ENCODE peak calls at places on chromosomes 12 and 14, in six cellular contexts. V, M, B, P, J and C are unnamed samples.

GRCh38 chr14:32724864-32725550 is 213.7 kb upstream of the NPAS3 start:
- DNase-seq in V (no peak), B (no peak), M (peak; percentile 95), P (no peak), J (peak; percentile 50), C (no peak)

GRCh38 chr12:76820888-76821482 is 57.1 kb downstream of the ZDHHC17 start:
- DNase-seq in M (peak; percentile 67), V (no peak), B (peak; percentile 36), J (peak; percentile 49), P (no peak), C (peak; percentile 48)

GRCh38 chr12:104457746-104458644 is 1.2 kb downstream of the CHST11 start:
- DNase-seq in P (peak; percentile 38), V (peak; percentile 78), J (peak; percentile 50), B (peak; percentile 27), M (no peak), C (no peak)

GRCh38 chr12:2161478-2161877 is 108.7 kb downstream of the CACNA1C start:
- DNase-seq in M (no peak), V (peak; percentile 44), J (no peak), P (no peak), B (peak; percentile 86), C (no peak)

GRCh38 chr12:46509135-46509534 is 136.6 kb upstream of the SLC38A2 start:
- DNase-seq in M (no peak), V (no peak), B (no peak), J (no peak), P (no peak), C (no peak)

GRCh38 chr14:105473677-105474477 is 744 bp upstream of the CRIP2 start:
- DNase-seq in P (peak; percentile 86), B (peak; percentile 87), J (peak; percentile 88), V (peak; percentile 94), M (peak; percentile 85), C (peak; percentile 97)

GRCh38 chr14:52551205-52551604 is 1.1 kb downstream of the TXNDC16 start:
- DNase-seq in J (no peak), V (no peak), B (no peak), M (no peak), P (no peak), C (no peak)

GRCh38 chr14:94673071-94673470 is 60.9 kb downstream of the SERPINA3 start:
- DNase-seq in M (no peak), J (no peak), B (no peak), V (no peak), P (no peak), C (no peak)

GRCh38 chr14:61466249-61466904 is 145.0 kb downstream of the PRKCH start:
- DNase-seq in P (no peak), J (no peak), M (peak; percentile 99), B (peak; percentile 68), V (peak; percentile 51), C (no peak)

GRCh38 chr14:50844397-50844796 is 13.4 kb upstream of the NIN start:
- DNase-seq in B (no peak), M (no peak), P (no peak), V (no peak), J (no peak), C (no peak)

GRCh38 chr14:103057028-103057371 is 349 bp downstream of the CDC42BPB start:
- DNase-seq in M (peak; percentile 40), P (no peak), V (peak; percentile 44), B (no peak), J (peak; percentile 43), C (no peak)

GRCh38 chr12:131721548-131721947 is 10.7 kb downstream of the SFSWAP start:
- DNase-seq in B (no peak), P (no peak), J (no peak), M (peak; percentile 12), V (no peak), C (no peak)

GRCh38 chr12:1531654-1532366 is 62.6 kb downstream of the FBXL14 start:
- DNase-seq in J (no peak), M (no peak), V (no peak), P (no peak), B (no peak), C (no peak)

GRCh38 chr12:107610030-107610859 is 75.4 kb upstream of the PWP1 start:
- DNase-seq in P (no peak), B (no peak), M (peak; percentile 77), J (peak; percentile 43), V (peak; percentile 79), C (peak; percentile 76)

GRCh38 chr12:70265132-70265531 is 21.9 kb downstream of the CNOT2 start:
- DNase-seq in M (no peak), B (no peak), J (no peak), V (no peak), P (no peak), C (no peak)

GRCh38 chr12:22543246-22544037 is 900 bp downstream of the C2CD5 start:
- DNase-seq in P (peak; percentile 27), J (peak; percentile 20), V (peak; percentile 85), M (peak; percentile 21), B (peak; percentile 39), C (peak; percentile 74)

GRCh38 chr14:52834440-52834842 is 43.0 kb upstream of the GNPNAT1 start:
- DNase-seq in V (no peak), M (peak; percentile 95), B (no peak), J (no peak), P (no peak), C (no peak)

GRCh38 chr12:76927170-76927784 is 48.5 kb upstream of the CSRP2 start:
- DNase-seq in J (peak; percentile 60), B (peak; percentile 23), M (peak; percentile 69), P (no peak), V (no peak), C (peak; percentile 75)

GRCh38 chr12:63103489-63104131 is 47.4 kb downstream of the AVPR1A start:
- DNase-seq in P (no peak), J (peak; percentile 44), M (peak; percentile 53), V (peak; percentile 14), B (no peak), C (no peak)